ENCODE peak calls at places on chromosomes 16 and 17, in four cellular contexts. R is GM12878, N is HepG2, W is H1. I is an unnamed sample.

GRCh38 chr16:68740628-68741346 is 3.7 kb downstream of the CDH1 start:
- DNase-seq in W (no peak), N (no peak), R (no peak), I (no peak)

GRCh38 chr16:14301150-14302030 is 230.3 kb downstream of the MRTFB start:
- DNase-seq in R (no peak), N (peak), W (no peak), I (peak)

GRCh38 chr16:9089660-9090059 is 1.8 kb upstream of the HAPSTR1 start:
- DNase-seq in R (no peak), W (no peak), N (no peak), I (no peak)

GRCh38 chr17:78793968-78794367 is 11.9 kb upstream of the CYTH1 start:
- DNase-seq in W (no peak), R (no peak), N (no peak), I (no peak)

GRCh38 chr16:15658149-15658548 is 8.1 kb downstream of the NDE1 start:
- DNase-seq in N (no peak), W (no peak), R (no peak), I (no peak)

GRCh38 chr17:63555475-63556156 is 5.3 kb downstream of the DCAF7 start:
- DNase-seq in W (no peak), N (no peak), R (no peak), I (no peak)

GRCh38 chr17:17693253-17693954 is 12.1 kb downstream of the RAI1 start:
- DNase-seq in R (no peak), W (no peak), N (peak), I (no peak)

GRCh38 chr17:27430882-27431491 is 25.3 kb upstream of the KSR1 start:
- DNase-seq in W (peak), R (no peak), N (peak), I (peak)

GRCh38 chr17:332558-333322 is 19.9 kb downstream of the RPH3AL start:
- DNase-seq in W (no peak), N (no peak), R (no peak), I (no peak)

GRCh38 chr17:17156107-17156506 is 50.0 kb downstream of the PLD6 start:
- DNase-seq in N (no peak), W (no peak), R (no peak), I (no peak)

GRCh38 chr17:66610734-66611133 is 224.2 kb upstream of the CACNG5 start:
- DNase-seq in N (peak), W (no peak), R (no peak), I (no peak)

GRCh38 chr16:31010943-31011342 is 505 bp upstream of the STX1B start:
- DNase-seq in N (no peak), W (no peak), R (no peak), I (no peak)

GRCh38 chr16:67101301-67101675 is 8.5 kb upstream of the PHAF1 start:
- DNase-seq in N (no peak), W (no peak), R (no peak), I (no peak)

GRCh38 chr17:45110676-45111611 is 21.4 kb downstream of the PLCD3 start:
- DNase-seq in W (no peak), N (no peak), R (no peak), I (no peak)

GRCh38 chr17:42146911-42147607 is 7.7 kb downstream of the RAB5C start:
- DNase-seq in W (no peak), N (no peak), R (no peak), I (no peak)

GRCh38 chr16:86775401-86775985 is 197.1 kb downstream of the FOXL1 start:
- DNase-seq in R (no peak), N (no peak), W (no peak), I (no peak)

GRCh38 chr17:16215965-16216316 is 607 bp upstream of the NCOR1 start:
- DNase-seq in N (peak), R (no peak), W (no peak), I (peak)

GRCh38 chr17:72432143-72432604 is 311.4 kb downstream of the SOX9 start:
- DNase-seq in W (no peak), R (no peak), N (no peak), I (no peak)

GRCh38 chr17:82647593-82648164 is 565 bp downstream of the WDR45B start:
- DNase-seq in W (no peak), R (no peak), N (no peak), I (peak)

GRCh38 chr16:68233085-68233834 is 2.7 kb downstream of the ESRP2 start:
- DNase-seq in W (no peak), N (no peak), R (no peak), I (no peak)

GRCh38 chr17:10992097-10992496 is 154.2 kb upstream of the PIRT start:
- DNase-seq in N (no peak), W (no peak), R (no peak), I (no peak)

GRCh38 chr16:87580855-87581261 is 21.4 kb upstream of the JPH3 start:
- DNase-seq in W (no peak), N (no peak), R (no peak), I (peak)

GRCh38 chr17:8894189-8894611 is 26.7 kb upstream of the PIK3R6 start:
- DNase-seq in R (no peak), N (no peak), W (no peak), I (no peak)

GRCh38 chr16:15482068-15482747 is 47.8 kb downstream of the BMERB1 start:
- DNase-seq in W (peak), N (peak), R (no peak), I (peak)

GRCh38 chr17:19652595-19652994 is 4.0 kb downstream of the ALDH3A2 start:
- DNase-seq in N (no peak), R (no peak), W (no peak), I (no peak)

GRCh38 chr17:35449371-35449931 is 885 bp upstream of the SLFN13 start:
- DNase-seq in R (no peak), W (no peak), N (no peak), I (no peak)

GRCh38 chr17:11331790-11332526 is 90.9 kb downstream of the SHISA6 start:
- DNase-seq in N (no peak), W (no peak), R (no peak), I (no peak)

GRCh38 chr17:73436966-73437365 is 125.2 kb upstream of the CDC42EP4 start:
- DNase-seq in N (no peak), W (no peak), R (no peak), I (no peak)

GRCh38 chr16:531494-532125 is 4.1 kb downstream of the CAPN15 start:
- DNase-seq in N (no peak), R (no peak), W (no peak), I (no peak)

GRCh38 chr17:82830249-82830661 is 9.6 kb downstream of the ZNF750 start:
- DNase-seq in N (no peak), W (no peak), R (no peak), I (no peak)

GRCh38 chr16:27102701-27103575 is 36.2 kb downstream of the C16orf82 start:
- DNase-seq in R (no peak), W (no peak), N (no peak), I (no peak)

GRCh38 chr17:7179317-7180254 is at the start of gene ASGR1:
- DNase-seq in N (peak), R (no peak), W (no peak), I (no peak)

GRCh38 chr17:47315451-47316266 is 8.1 kb upstream of the EFCAB13 start:
- DNase-seq in R (peak), N (peak), W (no peak), I (peak)

GRCh38 chr16:4687946-4688673 is 5.3 kb upstream of the NUDT16L1 start:
- DNase-seq in R (no peak), W (no peak), N (no peak), I (no peak)

GRCh38 chr17:6623941-6624340 is 16.6 kb downstream of the KIAA0753 start:
- DNase-seq in W (no peak), R (no peak), N (no peak), I (no peak)

GRCh38 chr16:65229191-65229662 is 107.4 kb upstream of the CDH11 start:
- DNase-seq in N (no peak), R (no peak), W (no peak), I (no peak)

GRCh38 chr17:7862692-7863437 is 5.1 kb downstream of the CYB5D1 start:
- DNase-seq in N (peak), R (no peak), W (no peak), I (peak)

GRCh38 chr16:84408314-84408690 is 40.0 kb downstream of the ATP2C2 start:
- DNase-seq in N (no peak), W (no peak), R (no peak), I (no peak)

GRCh38 chr16:84412262-84412661 is 43.9 kb downstream of the ATP2C2 start:
- DNase-seq in W (no peak), R (no peak), N (no peak), I (no peak)

GRCh38 chr16:84407588-84408313 is 39.4 kb downstream of the ATP2C2 start:
- DNase-seq in N (no peak), W (no peak), R (no peak), I (no peak)

GRCh38 chr16:84411768-84412167 is 43.4 kb downstream of the ATP2C2 start:
- DNase-seq in N (no peak), R (no peak), W (no peak), I (no peak)

DNA sequence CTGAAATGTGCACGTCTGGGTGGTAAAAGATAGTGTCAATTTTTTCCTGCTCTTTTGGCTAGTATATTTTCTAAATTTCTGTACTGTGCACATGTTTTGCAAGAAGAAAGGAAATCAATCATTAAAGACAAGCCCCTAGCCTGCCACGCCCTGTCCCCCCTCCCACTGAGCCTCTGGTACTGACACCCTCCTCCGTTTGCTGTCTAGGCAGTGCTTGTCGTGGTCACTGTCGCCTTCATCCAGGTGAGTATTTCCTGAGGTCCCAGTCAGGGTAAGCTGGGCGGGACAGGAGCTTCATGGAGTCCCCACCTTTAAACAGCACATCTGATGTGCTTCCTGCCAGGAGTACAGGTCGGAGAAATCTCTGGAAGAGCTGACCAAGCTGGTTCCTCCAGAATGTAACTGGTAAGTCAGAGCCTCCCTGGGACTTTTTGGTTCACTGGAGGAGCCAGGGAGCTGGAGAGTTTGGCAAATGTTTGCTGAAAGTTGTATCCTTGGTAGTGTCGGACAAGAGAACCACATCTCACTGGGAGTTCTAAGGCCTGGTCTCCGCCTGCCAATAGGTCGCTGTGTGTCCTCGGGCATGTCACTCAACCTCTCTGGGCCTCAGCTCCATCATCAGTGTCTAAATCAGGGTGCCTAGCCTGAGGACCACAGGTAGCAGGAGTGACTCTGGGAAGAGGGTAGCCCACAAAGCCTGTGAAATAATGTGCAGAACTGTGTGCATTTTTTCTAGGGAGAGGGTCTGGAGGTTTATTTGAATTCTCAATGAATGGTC is 42.2 kb downstream of the ATP2C2 start:
- DNase-seq in R (no peak), N (no peak), W (no peak), I (no peak)
- TF ChIP-seq CHD2 in R (no peak), N (no peak), W (no peak), I (no peak)

DNA sequence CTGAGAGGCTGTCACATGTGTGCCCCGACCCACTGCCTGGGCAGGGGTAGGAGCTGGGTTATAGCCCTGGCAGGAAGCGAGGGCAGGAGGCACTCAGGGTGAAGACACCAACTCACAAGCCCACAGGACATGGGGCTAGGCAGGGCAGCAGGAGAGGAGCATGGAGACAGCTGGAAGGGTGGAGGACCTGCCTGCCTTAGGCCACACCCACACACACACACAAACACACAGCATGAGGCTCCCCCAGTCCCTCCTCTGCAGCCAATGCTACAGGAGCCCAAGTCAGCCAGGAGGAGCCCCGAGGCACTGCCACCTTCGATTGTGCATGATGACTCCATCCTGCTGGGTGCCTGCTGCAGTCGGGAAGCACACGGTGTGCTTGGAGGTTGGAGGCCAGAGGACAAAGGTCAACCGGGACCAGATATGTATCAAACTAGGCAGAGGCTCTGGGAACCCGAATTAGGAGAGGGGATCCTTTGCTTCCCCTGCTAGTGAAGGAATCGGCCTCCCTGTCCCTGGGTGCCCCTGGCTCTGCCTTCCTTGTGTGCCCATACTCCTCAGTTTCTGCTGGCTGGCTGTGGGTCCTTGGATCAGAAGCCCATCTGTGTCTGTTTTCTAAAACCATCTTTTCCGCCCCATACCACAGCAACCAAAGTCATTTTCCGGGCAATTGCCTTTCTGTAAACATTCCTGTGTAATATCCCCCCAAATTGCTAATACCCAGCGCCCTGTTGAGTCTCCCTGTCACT is 20.5 kb downstream of the SRCIN1 start:
- DNase-seq in R (no peak), N (peak), W (no peak), I (no peak)
- TF ChIP-seq CREB1 in R (no peak), N (no peak), W (no peak), I (no peak)

DNA sequence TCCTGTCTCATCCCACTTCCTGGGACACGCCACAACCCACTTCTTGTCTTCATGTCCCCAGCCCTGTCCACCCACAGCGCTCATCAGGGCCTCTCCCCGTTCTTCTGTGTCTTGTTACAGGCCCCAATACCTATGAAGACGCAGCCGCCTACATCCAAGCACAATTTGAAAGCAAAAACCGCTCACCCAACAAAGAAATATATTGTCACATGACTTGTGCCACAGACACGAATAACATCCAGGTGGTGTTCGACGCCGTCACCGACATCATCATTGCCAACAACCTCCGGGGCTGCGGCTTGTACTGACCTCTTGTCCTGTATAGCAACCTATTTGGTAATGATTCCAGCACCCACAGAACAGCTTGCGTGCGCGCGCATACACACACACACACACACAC is 70.6 kb downstream of the AMFR start:
- DNase-seq in N (no peak), R (no peak), W (no peak), I (no peak)
- TF ChIP-seq CHD2 in N (no peak), R (no peak), W (no peak), I (no peak)

GRCh38 chr16:58507195-58507962 is 7.4 kb downstream of the NDRG4 start:
- DNase-seq in W (no peak), N (no peak), R (no peak), I (no peak)
- TF ChIP-seq CREB1 in W (no peak), N (no peak), R (no peak), I (no peak)

GRCh38 chr16:52463904-52464303 is 83.0 kb downstream of the TOX3 start:
- DNase-seq in N (no peak), R (no peak), W (no peak), I (no peak)
- TF ChIP-seq CHD2 in N (no peak), R (no peak), W (no peak), I (no peak)

DNA sequence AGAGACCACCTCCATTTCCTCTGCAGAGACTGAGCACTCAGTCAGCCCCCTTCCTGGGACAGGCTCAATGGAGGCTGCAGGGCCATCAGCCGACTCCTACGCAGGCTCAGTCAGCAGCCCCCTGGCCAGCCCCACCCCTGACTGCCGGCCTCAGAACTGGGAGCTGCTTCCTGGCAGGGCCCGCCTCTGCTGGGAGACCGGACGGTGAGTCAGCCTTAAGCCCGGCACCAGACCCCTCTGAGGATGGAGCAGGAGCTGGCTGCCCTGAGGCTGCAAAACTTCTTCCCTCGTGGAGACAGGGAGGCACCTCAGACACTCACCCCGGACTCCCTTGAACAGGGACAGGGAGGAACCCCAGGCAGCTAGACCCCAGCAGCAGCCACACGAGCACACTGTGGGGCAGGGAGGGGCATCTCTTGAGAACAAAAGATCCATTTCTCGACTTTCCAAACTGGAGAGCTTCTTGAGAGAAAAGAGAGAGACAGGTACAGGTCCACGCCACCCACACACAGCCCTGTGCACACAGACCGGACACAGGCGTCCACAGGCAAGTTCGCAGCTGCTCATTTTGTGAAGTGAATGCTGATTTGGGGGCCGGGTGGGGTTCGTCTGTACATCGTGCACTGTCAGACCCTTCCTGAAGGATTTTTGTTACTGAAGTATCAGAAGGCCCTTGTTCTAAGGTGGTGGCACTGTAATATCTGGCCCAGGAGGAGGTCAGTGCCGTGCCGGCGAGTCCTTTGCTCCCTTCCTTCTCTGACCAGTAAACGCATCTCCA is 1.3 kb upstream of the TUBB3 start:
- DNase-seq in W (no peak), N (peak), R (no peak), I (peak)
- TF ChIP-seq CREB1 in W (no peak), N (no peak), R (no peak), I (no peak)

GRCh38 chr17:28925912-28926365 is 23.1 kb upstream of the DHRS13 start:
- DNase-seq in R (peak), W (no peak), N (no peak), I (no peak)
- TF ChIP-seq CHD2 in R (no peak), W (no peak), N (no peak), I (no peak)

GRCh38 chr17:3916013-3916696 is at the start of gene P2RX1:
- DNase-seq in W (no peak), N (no peak), R (no peak), I (peak)

GRCh38 chr17:3915642-3916012 is 638 bp downstream of the P2RX1 start:
- DNase-seq in W (no peak), R (no peak), N (no peak), I (no peak)

GRCh38 chr17:3913531-3914318 is 2.5 kb downstream of the P2RX1 start:
- DNase-seq in N (peak), W (peak), R (peak), I (peak)

GRCh38 chr17:3912827-3913226 is 3.4 kb downstream of the P2RX1 start:
- DNase-seq in N (no peak), R (no peak), W (no peak), I (no peak)

DNA sequence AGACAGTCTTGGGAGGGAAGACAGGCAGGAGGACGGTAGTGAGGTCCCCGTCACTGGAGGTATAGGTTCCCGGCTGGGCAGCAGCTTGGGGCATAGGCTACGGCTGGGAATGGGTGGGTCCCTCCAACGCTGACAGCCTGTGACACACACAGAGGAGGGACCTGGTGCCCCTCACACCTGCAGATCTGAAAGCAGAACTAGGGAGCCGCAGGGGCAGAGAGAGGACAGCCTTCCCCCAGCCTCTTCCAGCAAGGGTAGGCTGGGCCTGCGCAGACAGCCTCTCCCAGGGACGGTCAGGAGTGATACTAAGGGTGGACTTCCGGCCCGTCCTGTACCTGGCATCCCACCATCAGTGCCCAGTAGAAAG is 2.0 kb downstream of the P2RX1 start:
- DNase-seq in R (peak), W (no peak), N (no peak), I (no peak)
- TF ChIP-seq CREB1 in R (no peak), W (no peak), N (no peak), I (no peak)